ENCODE peak calls at places on chromosomes 1 and 21, in four cellular contexts. One of them, this sample, is unnamed. For H3K9me3 and H3K4me1, the result is how much of the 10 kb centered on the place peaks cover.

GRCh38 chr21:33901421-33902288 is 13.9 kb downstream of the ATP5PO start:
- DNase-seq in ovary: no peak
- DNase-seq in ascending aorta: peak
- DNase-seq in kidney: no peak
- DNase-seq in this sample: no peak

GRCh38 chr1:6483010-6483760 is 8.3 kb downstream of the PLEKHG5 start:
- DNase-seq in ovary: no peak
- DNase-seq in kidney: peak
- DNase-seq in ascending aorta: no peak
- DNase-seq in this sample: no peak

GRCh38 chr1:220680085-220680687 is 10.0 kb upstream of the C1orf115 start:
- DNase-seq in ascending aorta: no peak
- DNase-seq in kidney: no peak
- DNase-seq in ovary: no peak
- DNase-seq in this sample: peak

GRCh38 chr1:200233393-200233792 is 176.4 kb downstream of the ZNF281 start:
- DNase-seq in ovary: no peak
- DNase-seq in ascending aorta: no peak
- DNase-seq in kidney: no peak
- DNase-seq in this sample: no peak

GRCh38 chr1:35931424-35932157 is 686 bp downstream of the AGO3 start:
- DNase-seq in ovary: peak
- DNase-seq in ascending aorta: no peak
- DNase-seq in kidney: no peak
- DNase-seq in this sample: peak

GRCh38 chr1:4118746-4119515 is 218.9 kb upstream of the C1orf174 start:
- DNase-seq in kidney: no peak
- DNase-seq in ascending aorta: no peak
- DNase-seq in ovary: no peak
- DNase-seq in this sample: no peak

GRCh38 chr21:17438642-17439041 is 74.2 kb upstream of the CXADR start:
- DNase-seq in ovary: no peak
- DNase-seq in ascending aorta: no peak
- DNase-seq in kidney: no peak
- DNase-seq in this sample: no peak

GRCh38 chr1:170836146-170836545 is 99.2 kb upstream of the MROH9 start:
- DNase-seq in kidney: no peak
- DNase-seq in ascending aorta: no peak
- DNase-seq in ovary: no peak
- DNase-seq in this sample: no peak

GRCh38 chr1:230824571-230825060 is 43.7 kb downstream of the C1orf198 start:
- DNase-seq in ovary: no peak
- DNase-seq in kidney: no peak
- DNase-seq in ascending aorta: peak
- DNase-seq in this sample: peak

GRCh38 chr1:67969446-67969845 is 81.0 kb downstream of the DIRAS3 start:
- DNase-seq in ovary: no peak
- DNase-seq in ascending aorta: no peak
- DNase-seq in kidney: no peak
- DNase-seq in this sample: no peak

GRCh38 chr1:118225471-118225870 is 40.4 kb upstream of the SPAG17 start:
- DNase-seq in ascending aorta: no peak
- DNase-seq in ovary: no peak
- DNase-seq in kidney: no peak
- DNase-seq in this sample: no peak

GRCh38 chr1:118219438-118219837 is 34.4 kb upstream of the SPAG17 start:
- DNase-seq in ascending aorta: no peak
- DNase-seq in kidney: no peak
- DNase-seq in ovary: no peak
- DNase-seq in this sample: no peak

GRCh38 chr1:118223426-118223825 is 38.4 kb upstream of the SPAG17 start:
- DNase-seq in ascending aorta: no peak
- DNase-seq in ovary: no peak
- DNase-seq in kidney: no peak
- DNase-seq in this sample: no peak
- TF ChIP-seq CTCF in ascending aorta: no peak
- TF ChIP-seq CTCF in ovary: no peak
- TF ChIP-seq CTCF in kidney: peak
- TF ChIP-seq CTCF in this sample: no peak

DNA sequence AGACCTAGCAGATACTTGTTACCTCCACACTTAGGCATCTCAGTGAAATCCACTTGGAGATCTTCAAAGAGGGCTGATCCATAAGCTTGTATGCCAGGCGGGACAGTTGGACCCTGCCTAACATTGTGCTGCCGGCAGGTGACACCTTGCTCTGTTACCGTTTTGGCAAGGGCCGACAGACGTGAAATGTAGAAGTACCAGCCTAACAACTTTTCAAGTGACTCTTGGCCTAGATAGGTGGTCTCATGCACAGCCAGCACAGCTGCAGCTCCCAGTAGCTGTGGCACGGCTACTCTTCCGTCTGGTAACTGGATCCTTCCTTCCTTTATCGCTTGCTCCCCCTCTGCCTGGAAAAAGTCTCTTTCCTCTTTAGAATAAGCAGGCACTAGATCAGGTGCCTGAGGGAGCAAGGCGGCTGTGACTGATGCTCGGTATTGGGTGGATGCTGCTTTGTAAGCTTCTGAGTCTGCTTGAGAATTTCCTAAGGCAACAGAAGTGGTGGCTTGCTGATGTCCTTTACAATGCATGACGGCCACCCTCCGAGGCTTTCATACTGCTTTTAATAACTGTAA is 713.5 kb downstream of the AMY1C start:
- DNase-seq in kidney: no peak
- DNase-seq in ascending aorta: no peak
- DNase-seq in ovary: no peak
- DNase-seq in this sample: no peak
- H3K9me3 ChIP-seq in kidney: under half
- H3K9me3 ChIP-seq in ascending aorta: under half
- H3K9me3 ChIP-seq in ovary: under half
- H3K9me3 ChIP-seq in this sample: under half

DNA sequence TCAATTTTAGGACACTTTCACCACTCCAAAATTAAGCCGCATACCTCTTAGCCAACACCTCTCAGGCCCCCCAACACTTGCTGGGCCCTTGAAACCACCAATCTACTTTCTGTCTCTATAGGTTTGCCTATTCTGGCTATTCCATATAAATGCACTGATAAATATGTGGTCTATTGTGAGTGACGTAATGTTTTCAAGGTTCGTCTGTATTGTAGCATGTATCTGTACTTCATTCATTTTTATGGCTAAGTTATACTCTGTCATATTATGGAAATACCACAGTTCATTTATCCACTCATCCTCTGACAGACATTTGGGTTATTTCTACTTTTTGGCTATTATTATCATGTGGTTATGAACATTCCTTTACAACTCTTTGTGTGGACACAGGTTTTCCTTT is 359.9 kb upstream of the ST6GALNAC5 start:
- DNase-seq in ovary: no peak
- DNase-seq in kidney: no peak
- DNase-seq in ascending aorta: no peak
- DNase-seq in this sample: no peak
- H3K4me1 ChIP-seq in ovary: under half
- H3K4me1 ChIP-seq in kidney: under half
- H3K4me1 ChIP-seq in ascending aorta: under half
- H3K4me1 ChIP-seq in this sample: under half

DNA sequence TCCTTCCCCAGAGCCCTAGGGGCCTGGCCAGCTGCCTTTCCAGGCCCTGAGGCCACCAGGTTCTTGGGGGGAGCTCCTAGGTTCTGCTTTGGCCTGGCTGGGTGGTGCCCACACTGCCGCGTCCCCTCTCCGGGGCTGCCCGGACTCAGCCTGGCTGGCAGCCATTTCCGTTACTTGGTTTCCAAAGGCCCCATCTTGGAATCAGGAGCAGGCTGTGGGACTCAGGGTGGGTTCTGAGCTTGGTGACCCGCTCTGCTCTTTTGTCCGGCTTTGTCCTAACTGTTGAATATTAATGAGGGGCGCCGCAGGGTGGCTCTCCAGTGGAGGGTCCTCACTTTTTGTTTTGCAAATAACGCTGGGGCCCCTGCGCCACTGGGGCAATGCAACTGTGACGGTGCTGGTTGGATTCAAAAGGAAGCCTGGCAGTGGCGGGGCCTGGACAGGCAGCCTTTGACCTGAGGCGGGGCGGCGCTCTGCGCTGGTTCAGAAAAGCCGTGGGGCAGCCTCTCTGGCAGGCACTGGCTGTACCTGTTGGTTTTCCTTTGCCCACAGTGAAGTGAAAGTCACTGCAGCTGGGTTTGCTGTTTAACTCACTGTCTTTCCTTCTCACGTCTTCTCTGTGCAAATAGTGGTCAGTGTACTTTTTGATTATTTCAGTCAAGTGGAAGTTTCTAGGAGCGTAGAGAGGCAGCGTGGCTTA is 20.2 kb downstream of the SKI start:
- DNase-seq in ovary: no peak
- DNase-seq in ascending aorta: no peak
- DNase-seq in kidney: peak
- DNase-seq in this sample: peak
- TF ChIP-seq CTCF in ovary: no peak
- TF ChIP-seq CTCF in ascending aorta: no peak
- TF ChIP-seq CTCF in kidney: no peak
- TF ChIP-seq CTCF in this sample: no peak

GRCh38 chr1:2953688-2954285 is 67.5 kb upstream of the ACTRT2 start:
- DNase-seq in ascending aorta: no peak
- DNase-seq in kidney: no peak
- DNase-seq in ovary: no peak
- DNase-seq in this sample: no peak
- H3K9me3 ChIP-seq in ascending aorta: under half
- H3K9me3 ChIP-seq in kidney: under half
- H3K9me3 ChIP-seq in ovary: under half
- H3K9me3 ChIP-seq in this sample: under half

DNA sequence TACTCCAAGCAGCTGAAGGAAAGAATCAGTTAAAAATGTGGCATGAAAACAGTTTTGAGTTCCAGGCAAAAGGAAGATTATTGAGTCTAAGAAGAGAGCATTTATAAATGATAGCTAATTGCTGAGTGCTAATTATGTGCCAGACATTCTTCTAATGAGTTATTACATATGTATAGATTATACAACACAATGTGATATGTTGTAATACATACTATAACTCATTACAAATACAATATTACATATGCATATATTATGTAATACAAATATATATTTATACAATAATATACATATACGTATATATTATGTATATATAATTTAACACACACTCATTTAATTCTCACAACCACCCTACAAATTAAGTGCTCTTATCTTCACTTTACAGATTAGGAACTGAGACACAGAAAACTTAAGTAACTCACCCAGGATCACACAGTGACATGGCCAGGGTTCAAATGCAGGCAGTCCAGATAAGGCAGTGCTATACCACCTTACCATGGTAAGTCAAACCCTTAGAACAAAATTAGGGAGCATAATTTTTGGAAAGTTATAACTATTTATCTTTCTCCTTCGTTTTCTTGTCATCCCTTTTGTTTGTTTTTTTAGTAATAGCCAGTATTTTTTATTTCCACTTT is 4.0 kb downstream of the SORT1 start:
- DNase-seq in ascending aorta: no peak
- DNase-seq in kidney: no peak
- DNase-seq in ovary: no peak
- DNase-seq in this sample: no peak
- H3K4me1 ChIP-seq in ascending aorta: under half
- H3K4me1 ChIP-seq in kidney: under half
- H3K4me1 ChIP-seq in ovary: under half
- H3K4me1 ChIP-seq in this sample: half or more

This sample was measured in body of pancreas.